ENCODE peak calls at places on chromosomes 4 and X, in ten cellular contexts. I is NCI-H1105, G is cardiac septum, S is GM23248, N is Peyer's patch, C is endothelial cell of umbilical vein, H is ascending aorta, D is spleen, Z is NT2/D1, L is HFF-Myc. O is an unnamed sample.

GRCh38 chr4:149914521-149915115 is 99.0 kb upstream of the IQCM start:
- DNase-seq in Z (peak), H (no peak), N (no peak), D (no peak), C (peak), G (no peak), L (peak), I (peak), S (peak), O (no peak)

GRCh38 chrX:132488092-132488749 is 617 bp downstream of the MBNL3 start:
- DNase-seq in D (no peak), C (peak), Z (no peak), G (no peak), H (no peak), N (no peak), S (peak), I (peak), L (no peak), O (no peak)

GRCh38 chr4:143399113-143399949 is 62.7 kb downstream of the GAB1 start:
- DNase-seq in N (no peak), L (no peak), I (peak), Z (peak), H (no peak), S (peak), G (no peak), C (peak), D (no peak), O (no peak)

GRCh38 chrX:1397001-1397400 is 5.1 kb upstream of the SLC25A6 start:
- DNase-seq in D (peak), I (no peak), Z (no peak), L (no peak), N (no peak), H (no peak), C (no peak), G (no peak), S (no peak), O (peak)

GRCh38 chr4:80876810-80877209 is 153.7 kb upstream of the BMP3 start:
- DNase-seq in D (no peak), L (no peak), G (no peak), I (no peak), Z (no peak), C (no peak), N (no peak), S (peak), H (no peak), O (no peak)

GRCh38 chrX:40105791-40106676 is 8.3 kb upstream of the BCOR start:
- DNase-seq in H (no peak), C (peak), S (peak), I (peak), N (peak), Z (no peak), L (no peak), G (peak), D (peak), O (no peak)

GRCh38 chrX:103453655-103454054 is 65.6 kb downstream of the RAB40A start:
- DNase-seq in C (peak), G (no peak), Z (no peak), D (no peak), I (no peak), L (peak), S (peak), N (no peak), H (no peak), O (no peak)

GRCh38 chr4:22179124-22179874 is 230.7 kb upstream of the KCNIP4 start:
- DNase-seq in S (peak), D (no peak), G (no peak), H (no peak), Z (no peak), L (no peak), C (peak), I (no peak), N (no peak), O (peak)